ENCODE peak calls at places on chromosomes 5 and 9, in nine cellular contexts. X, S, P, G, F, T, K, H and N are unnamed samples.

GRCh38 chr5:59174248-59174844 is 591.5 kb downstream of the RAB3C start:
- DNase-seq in H (peak; percentile 59), F (peak; percentile 75), G (peak; percentile 86), X (peak; percentile 94), K (peak; percentile 35), P (no peak), S (no peak), T (no peak), N (peak; percentile 47)

GRCh38 chr9:128416014-128416413 is 4.6 kb upstream of the CERCAM start:
- DNase-seq in S (no peak), G (no peak), F (peak; percentile 47), P (no peak), X (no peak), T (no peak), H (no peak), K (no peak), N (no peak)

GRCh38 chr5:58266402-58266801 is 193.5 kb downstream of the PLK2 start:
- DNase-seq in K (no peak), S (no peak), T (no peak), F (no peak), H (no peak), X (peak; percentile 27), G (no peak), P (no peak), N (no peak)

GRCh38 chr9:137138701-137139467 is at the start of gene GRIN1:
- DNase-seq in S (no peak), X (peak; percentile 20), K (no peak), T (no peak), F (peak; percentile 67), P (no peak), H (peak; percentile 32), G (peak; percentile 15), N (no peak)

GRCh38 chr9:74078647-74079046 is 418.5 kb upstream of the RORB start:
- DNase-seq in F (no peak), T (no peak), H (no peak), K (no peak), P (no peak), G (peak; percentile 1), S (no peak), X (peak; percentile 89), N (no peak)

GRCh38 chr9:129069128-129069824 is 11.6 kb upstream of the DOLPP1 start:
- DNase-seq in X (peak; percentile 19), S (no peak), G (no peak), T (peak; percentile 79), F (no peak), K (peak; percentile 84), H (peak; percentile 62), P (peak; percentile 87), N (peak; percentile 94)

GRCh38 chr9:107387401-107387800 is 102.2 kb downstream of the KLF4 start:
- DNase-seq in G (no peak), X (peak; percentile 53), H (no peak), S (no peak), P (no peak), T (no peak), K (no peak), F (no peak), N (no peak)

GRCh38 chr5:2669913-2670312 is 81.6 kb downstream of the IRX2 start:
- DNase-seq in X (no peak), K (no peak), S (no peak), G (no peak), H (no peak), P (no peak), T (no peak), F (no peak), N (no peak)

GRCh38 chr5:63961598-63962161 is 565 bp downstream of the HTR1A start:
- DNase-seq in F (peak; percentile 55), G (no peak), H (no peak), T (peak; percentile 22), S (no peak), P (peak; percentile 16), X (no peak), K (peak; percentile 32), N (no peak)

GRCh38 chr5:130605200-130605599 is 559.9 kb downstream of the HINT1 start:
- DNase-seq in F (no peak), P (no peak), S (no peak), K (peak; percentile 57), T (no peak), X (no peak), G (no peak), H (no peak), N (no peak)

DNA sequence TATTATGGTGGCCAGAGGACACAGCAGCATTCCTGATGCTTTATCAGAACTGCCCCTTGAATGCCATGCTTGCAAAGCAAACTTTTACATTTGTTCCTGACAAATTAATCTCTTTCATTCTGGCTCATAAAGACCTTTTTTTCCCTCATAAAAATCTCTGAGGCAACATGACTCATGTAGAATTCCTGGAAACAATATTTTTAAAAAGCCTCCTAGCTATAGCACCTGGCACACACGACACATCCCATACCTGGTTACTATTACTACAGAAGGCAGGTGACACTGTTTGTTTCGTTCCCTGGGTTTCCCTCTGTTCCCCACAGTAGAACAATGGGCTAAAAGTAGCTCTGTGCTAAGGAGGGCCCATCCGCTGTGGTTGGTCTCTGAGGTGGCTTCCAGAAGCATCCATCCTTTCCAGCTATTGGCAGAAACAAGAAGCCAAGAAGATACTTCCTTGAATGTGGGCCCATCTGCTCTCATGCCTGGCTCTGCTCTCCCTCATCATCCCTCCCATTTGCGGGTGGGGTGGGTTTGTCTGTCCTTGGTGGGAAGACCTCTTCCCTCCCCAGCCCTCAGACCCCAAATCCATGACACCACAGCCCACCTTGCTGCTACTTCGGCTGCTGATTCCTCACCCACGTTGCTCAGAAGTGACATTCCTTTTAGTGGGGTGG is 59.1 kb downstream of the GALNT12 start:
- DNase-seq in K (no peak), S (peak; percentile 51), G (peak; percentile 44), P (no peak), X (no peak), H (no peak), F (no peak), T (no peak), N (no peak)
- H3K4me3 ChIP-seq in K (no peak overlapping the region), S (no peak overlapping the region), G (no peak overlapping the region), P (no peak overlapping the region), X (no peak overlapping the region), H (no peak overlapping the region), F (no peak overlapping the region), T (no peak overlapping the region), N (no peak overlapping the region)

GRCh38 chr5:140262839-140263238 is 40.1 kb downstream of the PFDN1 start:
- DNase-seq in P (no peak), S (no peak), X (no peak), K (no peak), G (no peak), F (no peak), H (no peak), T (no peak), N (no peak)

GRCh38 chr5:140259509-140259908 is 43.4 kb downstream of the PFDN1 start:
- DNase-seq in G (no peak), P (no peak), K (no peak), H (peak; percentile 42), T (no peak), F (peak; percentile 23), S (no peak), X (no peak), N (no peak)

GRCh38 chr5:140260089-140260656 is 42.7 kb downstream of the PFDN1 start:
- DNase-seq in F (no peak), K (no peak), X (no peak), P (no peak), T (no peak), S (no peak), H (no peak), G (no peak), N (no peak)

GRCh38 chr5:140262221-140262620 is 40.7 kb downstream of the PFDN1 start:
- DNase-seq in F (no peak), K (no peak), T (no peak), S (no peak), X (no peak), G (no peak), H (no peak), P (no peak), N (no peak)

DNA sequence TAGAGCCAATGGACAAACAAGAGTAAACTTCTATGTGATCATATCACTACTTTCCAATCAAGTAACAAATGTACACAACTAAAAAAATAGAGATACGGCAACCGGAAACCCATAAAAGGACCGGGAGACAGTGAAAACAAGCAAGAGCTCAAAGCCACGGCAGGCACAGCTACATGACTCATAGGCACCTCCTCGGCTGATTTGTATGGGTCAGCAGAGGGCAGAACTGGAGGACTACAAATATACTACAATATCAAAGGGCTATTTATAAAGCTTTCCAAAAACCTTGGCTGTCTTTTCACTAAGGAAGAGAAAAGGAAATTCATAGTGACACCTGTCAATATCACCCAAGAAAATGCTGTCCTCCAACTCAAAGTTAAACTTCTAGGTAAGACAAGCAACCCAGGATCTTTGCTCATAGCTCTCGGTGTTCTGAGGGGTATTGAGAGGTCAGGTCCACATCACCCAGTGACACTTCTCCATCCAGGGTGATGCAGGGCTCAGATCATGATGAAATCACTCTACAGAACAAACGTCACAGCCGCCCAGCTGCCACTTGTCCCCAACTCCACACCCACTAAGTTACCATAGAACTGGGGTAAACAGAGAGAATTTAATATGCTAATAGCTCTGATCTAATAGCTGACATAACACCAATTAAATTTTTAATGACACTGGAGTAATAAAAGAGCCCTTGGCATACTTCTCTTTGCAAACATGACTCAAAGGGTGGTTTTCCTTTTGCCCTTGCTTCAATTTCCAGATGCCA is 41.3 kb downstream of the PFDN1 start:
- DNase-seq in H (no peak), S (peak; percentile 52), X (peak; percentile 94), P (peak; percentile 73), F (no peak), K (no peak), T (peak; percentile 82), G (peak; percentile 86), N (no peak)
- H3K4me3 ChIP-seq in H (no peak overlapping the region), S (no peak overlapping the region), X (no peak overlapping the region), P (no peak overlapping the region), F (no peak overlapping the region), K (no peak overlapping the region), T (peak overlapping the region; percentile 35), G (no peak overlapping the region), N (no peak overlapping the region)

DNA sequence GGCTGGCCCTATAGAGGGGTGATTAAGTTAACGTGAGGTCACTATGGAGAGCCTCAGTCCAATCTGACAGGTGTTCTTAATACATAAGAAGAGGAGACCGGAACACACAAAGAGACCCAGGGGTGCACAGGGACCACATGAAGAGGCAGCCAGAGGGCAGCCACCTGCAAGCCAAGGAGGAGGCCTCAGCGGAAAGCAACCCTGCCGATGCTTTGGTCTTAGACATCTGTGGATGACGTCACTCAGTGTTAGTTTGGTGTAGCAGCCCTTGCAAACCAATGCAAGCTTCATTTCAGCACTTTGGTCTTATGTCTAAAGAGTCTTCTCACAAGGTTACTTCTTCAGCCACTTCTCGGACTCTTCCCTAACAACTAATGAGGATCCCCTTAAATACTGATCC is 47.6 kb upstream of the GRHPR start:
- DNase-seq in K (no peak), H (no peak), T (no peak), S (no peak), F (no peak), P (no peak), X (no peak), G (no peak), N (peak; percentile 93)
- H3K4me3 ChIP-seq in K (no peak overlapping the region), H (no peak overlapping the region), T (no peak overlapping the region), S (no peak overlapping the region), F (no peak overlapping the region), P (no peak overlapping the region), X (no peak overlapping the region), G (no peak overlapping the region), N (no peak overlapping the region)

DNA sequence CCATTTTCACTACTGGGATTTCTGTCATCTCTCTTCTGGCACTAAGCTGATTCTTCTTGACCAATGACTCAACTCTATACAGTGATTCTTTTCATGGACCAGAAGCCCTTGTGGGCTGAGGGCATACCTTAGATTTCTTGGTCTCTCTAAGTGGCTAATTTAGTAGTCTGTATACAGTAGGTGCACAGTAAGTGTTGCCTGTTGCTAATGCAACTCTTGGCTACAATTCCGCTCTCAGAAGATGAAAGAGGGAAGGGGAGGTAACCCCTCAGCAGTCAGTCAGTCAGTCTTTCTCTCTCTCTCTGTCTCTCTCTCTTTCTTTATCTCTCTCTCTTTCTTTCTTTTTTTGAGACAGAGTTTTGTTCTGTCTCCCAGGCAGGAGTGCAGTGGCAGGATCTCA is 115.1 kb upstream of the PANK3 start:
- DNase-seq in H (no peak), X (no peak), K (no peak), S (no peak), G (no peak), P (no peak), T (no peak), F (no peak), N (no peak)
- H3K4me3 ChIP-seq in H (no peak overlapping the region), X (no peak overlapping the region), K (no peak overlapping the region), S (no peak overlapping the region), G (no peak overlapping the region), P (no peak overlapping the region), T (no peak overlapping the region), F (no peak overlapping the region), N (no peak overlapping the region)